ENCODE peak calls at places on chromosomes 3 and 15, in five cellular contexts. O is WERI-Rb-1, H is heart right ventricle, K is Ammon's horn, A is GM12892. S is an unnamed sample.

GRCh38 chr15:83199288-83199687 is 8.3 kb downstream of the HDGFL3 start:
- DNase-seq in O (no peak), H (no peak), K (no peak), A (no peak), S (no peak)

GRCh38 chr3:178205750-178206149 is 330.5 kb upstream of the KCNMB2 start:
- DNase-seq in O (no peak), H (no peak), K (no peak), A (no peak), S (no peak)

GRCh38 chr15:96514607-96515285 is 184.2 kb downstream of the NR2F2 start:
- DNase-seq in O (no peak), H (no peak), K (no peak), A (no peak), S (no peak)

GRCh38 chr15:95864467-95864886 is 466.0 kb upstream of the NR2F2 start:
- DNase-seq in O (no peak), H (no peak), K (no peak), A (no peak), S (no peak)

GRCh38 chr3:38805765-38806386 is 10.1 kb downstream of the SCN10A start:
- DNase-seq in O (no peak), H (peak; percentile 55), K (peak; percentile 20), A (peak; percentile 8), S (peak; percentile 11)

GRCh38 chr3:164460851-164461250 is 617.4 kb downstream of the SI start:
- DNase-seq in O (no peak), H (no peak), K (no peak), A (no peak), S (no peak)

GRCh38 chr3:38645076-38645475 is 4.4 kb downstream of the SCN5A start:
- DNase-seq in O (no peak), H (no peak), K (no peak), A (no peak), S (no peak)

GRCh38 chr3:54642147-54642546 is 285.7 kb downstream of the LRTM1 start:
- DNase-seq in O (no peak), H (no peak), K (no peak), A (no peak), S (no peak)

GRCh38 chr3:35200056-35200455 is 439.3 kb upstream of the ARPP21 start:
- DNase-seq in O (no peak), H (no peak), K (no peak), A (no peak), S (no peak)

GRCh38 chr3:142886938-142887337 is 1.9 kb downstream of the PCOLCE2 start:
- DNase-seq in O (no peak), H (no peak), K (no peak), A (no peak), S (no peak)

GRCh38 chr15:39359736-39360135 is 221.1 kb upstream of the THBS1 start:
- DNase-seq in O (no peak), H (no peak), K (peak; percentile 25), A (no peak), S (peak; percentile 22)

GRCh38 chr15:101258238-101259144 is 6.6 kb upstream of the CHSY1 start:
- DNase-seq in O (peak; percentile 48), H (peak; percentile 75), K (peak; percentile 89), A (no peak), S (peak; percentile 80)

S was measured in pons.